ENCODE peak calls at places on chromosomes 2 and 18, in five cellular contexts. P is pancreas, S is epithelial cell of proximal tubule, M is spleen, J is mesendoderm. L is an unnamed sample.

GRCh38 chr18:3610818-3611217 is 160.8 kb downstream of the TGIF1 start:
- DNase-seq in P (no peak), S (no peak), M (peak), J (no peak), L (no peak)

GRCh38 chr2:55054476-55054875 is 4.2 kb upstream of the RTN4 start:
- DNase-seq in P (no peak), S (no peak), M (no peak), J (no peak), L (no peak)

GRCh38 chr2:47026738-47027531 is 111.3 kb upstream of the MCFD2 start:
- DNase-seq in P (no peak), S (no peak), M (no peak), J (no peak), L (no peak)

GRCh38 chr2:120231974-120232635 is 8.9 kb upstream of the TMEM185B start:
- DNase-seq in P (peak), S (no peak), M (peak), J (no peak), L (no peak)

GRCh38 chr2:64686283-64686956 is 32.7 kb upstream of the SERTAD2 start:
- DNase-seq in P (no peak), S (no peak), M (no peak), J (peak), L (no peak)

GRCh38 chr2:32627441-32627900 is 379 bp upstream of the TTC27 start:
- DNase-seq in P (peak), S (peak), M (peak), J (peak), L (no peak)

GRCh38 chr18:67402543-67402942 is 114.0 kb downstream of the DSEL start:
- DNase-seq in P (no peak), S (no peak), M (no peak), J (no peak), L (no peak)

GRCh38 chr18:53261241-53261640 is 921.2 kb downstream of the DCC start:
- DNase-seq in P (no peak), S (no peak), M (no peak), J (no peak), L (no peak)

GRCh38 chr2:99921903-99922302 is 220.5 kb downstream of the AFF3 start:
- DNase-seq in P (no peak), S (no peak), M (no peak), J (no peak), L (no peak)

GRCh38 chr2:68466361-68466777 is 725 bp downstream of the FBXO48 start:
- DNase-seq in P (no peak), S (peak), M (no peak), J (peak), L (peak)

GRCh38 chr2:239382384-239382880 is 18.4 kb downstream of the HDAC4 start:
- DNase-seq in P (no peak), S (no peak), M (peak), J (no peak), L (no peak)

GRCh38 chr18:61502472-61502871 is 169.2 kb downstream of the CDH20 start:
- DNase-seq in P (no peak), S (peak), M (no peak), J (peak), L (peak)

DNA sequence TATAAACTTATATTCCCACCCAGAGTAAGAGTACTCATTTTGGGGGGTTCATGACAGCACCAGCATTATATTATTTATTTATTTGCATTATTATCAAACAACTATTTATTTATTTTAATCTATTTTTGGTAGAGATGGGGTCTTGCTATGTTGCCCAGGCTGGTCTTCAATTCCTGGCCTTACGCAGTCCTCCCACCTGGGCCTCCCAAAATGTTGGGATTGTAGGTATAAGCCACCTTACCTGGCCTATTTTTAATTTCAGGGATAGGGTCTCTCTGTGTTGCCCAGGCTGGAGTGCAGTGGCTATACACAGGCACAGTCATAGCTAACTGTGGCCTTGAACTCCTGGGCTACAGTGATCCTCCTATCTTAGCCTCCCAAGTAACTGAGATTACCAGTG is 30.7 kb downstream of the GEMIN6 start:
- DNase-seq in P (no peak), S (no peak), M (no peak), J (no peak), L (no peak)
- H3K4me3 ChIP-seq in P (no peak), S (no peak), M (no peak), J (no peak), L (no peak)

GRCh38 chr2:38960609-38961320 is 71.1 kb downstream of the ARHGEF33 start:
- DNase-seq in P (peak), S (no peak), M (no peak), J (no peak), L (no peak)

GRCh38 chr2:38959464-38959863 is 69.8 kb downstream of the ARHGEF33 start:
- DNase-seq in P (no peak), S (no peak), M (peak), J (no peak), L (no peak)

GRCh38 chr2:38957972-38958371 is 68.3 kb downstream of the ARHGEF33 start:
- DNase-seq in P (no peak), S (no peak), M (no peak), J (no peak), L (no peak)

GRCh38 chr2:38966006-38966405 is 76.3 kb downstream of the ARHGEF33 start:
- DNase-seq in P (no peak), S (no peak), M (no peak), J (no peak), L (no peak)

DNA sequence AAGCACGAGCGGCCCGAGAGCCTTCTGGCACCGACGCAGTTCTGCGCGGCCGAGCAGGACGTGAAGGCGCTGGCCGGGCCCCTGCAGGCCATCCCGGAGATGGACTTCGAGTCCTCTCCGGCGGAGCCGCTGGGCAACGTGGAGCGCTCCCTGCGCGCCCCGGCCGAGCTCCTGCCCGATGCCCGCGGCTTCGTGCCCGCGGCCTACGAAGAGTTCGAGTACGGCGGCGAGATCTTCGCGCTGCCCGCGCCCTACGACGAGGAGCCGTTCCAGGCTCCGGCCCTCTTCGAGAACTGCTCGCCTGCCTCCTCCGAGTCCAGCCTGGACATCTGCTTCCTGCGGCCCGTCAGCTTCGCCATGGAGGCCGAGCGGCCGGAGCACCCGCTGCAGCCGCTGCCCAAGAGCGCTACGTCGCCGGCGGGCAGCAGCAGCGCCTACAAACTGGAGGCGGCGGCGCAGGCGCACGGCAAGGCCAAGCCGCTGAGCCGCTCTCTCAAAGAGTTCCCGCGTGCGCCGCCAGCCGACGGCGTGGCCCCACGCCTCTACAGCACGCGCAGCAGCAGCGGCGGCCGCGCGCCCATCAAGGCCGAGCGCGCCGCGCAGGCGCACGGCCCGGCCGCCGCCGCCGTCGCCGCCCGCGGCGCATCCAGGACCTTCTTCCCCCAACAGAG is 70.4 kb downstream of the ARHGEF33 start:
- DNase-seq in P (peak), S (no peak), M (peak), J (peak), L (peak)
- H3K4me3 ChIP-seq in P (peak), S (peak), M (peak), J (no peak), L (peak)

GRCh38 chr2:25851740-25852503 is 26.4 kb downstream of the ASXL2 start:
- DNase-seq in P (no peak), S (peak), M (no peak), J (peak), L (peak)
- H3K4me3 ChIP-seq in P (no peak), S (peak), M (no peak), J (no peak), L (no peak)

DNA sequence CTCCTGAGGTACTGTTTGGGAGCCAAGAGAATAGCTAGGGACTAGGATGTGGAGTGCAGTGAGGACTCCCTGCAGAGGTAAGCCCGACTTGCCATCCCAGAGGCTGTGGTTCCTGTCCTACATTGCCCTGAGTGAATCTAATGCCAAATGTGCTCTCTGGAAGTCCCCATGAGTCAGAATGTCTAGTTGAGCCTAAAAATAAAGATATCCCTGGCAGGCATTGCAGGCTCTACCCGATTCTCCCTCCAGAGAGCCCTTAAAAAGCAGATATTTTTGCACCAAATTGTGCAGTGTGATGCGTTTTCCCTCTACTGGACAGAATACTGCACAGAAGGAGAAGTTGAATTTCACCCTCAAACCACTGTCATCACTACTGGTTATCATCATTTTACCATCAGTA is 98.1 kb downstream of the MARCHF4 start:
- DNase-seq in P (no peak), S (no peak), M (no peak), J (no peak), L (no peak)
- H3K4me3 ChIP-seq in P (no peak), S (no peak), M (no peak), J (no peak), L (no peak)

GRCh38 chr18:37260367-37261093 is 305.1 kb downstream of the CELF4 start:
- DNase-seq in P (peak), S (no peak), M (peak), J (no peak), L (no peak)
- H3K4me3 ChIP-seq in P (no peak), S (no peak), M (no peak), J (no peak), L (no peak)

GRCh38 chr2:109129921-109130725 is 1.1 kb downstream of the SH3RF3 start:
- DNase-seq in P (peak), S (no peak), M (peak), J (peak), L (no peak)

GRCh38 chr2:109129356-109129920 is 433 bp downstream of the SH3RF3 start:
- DNase-seq in P (peak), S (no peak), M (peak), J (peak), L (no peak)

GRCh38 chr2:109128466-109129355 is at the start of gene SH3RF3:
- DNase-seq in P (peak), S (no peak), M (peak), J (peak), L (no peak)

GRCh38 chr2:109131777-109132176 is 2.8 kb downstream of the SH3RF3 start:
- DNase-seq in P (no peak), S (no peak), M (no peak), J (no peak), L (no peak)

DNA sequence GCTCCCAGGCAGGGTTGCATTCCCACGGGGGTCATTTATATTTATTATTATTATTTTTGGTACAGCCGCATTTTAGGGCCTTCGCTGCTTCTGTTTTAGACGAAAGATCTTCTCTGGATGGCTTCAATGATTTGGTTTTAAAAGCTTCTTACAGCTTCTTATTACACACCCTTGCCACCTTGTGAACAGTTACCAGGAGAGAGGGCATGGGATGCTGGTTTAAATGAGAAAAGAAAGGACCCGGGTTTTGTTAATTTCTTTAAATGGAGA is 1.7 kb downstream of the SH3RF3 start:
- DNase-seq in P (no peak), S (no peak), M (no peak), J (no peak), L (no peak)
- H3K4me3 ChIP-seq in P (no peak), S (no peak), M (peak), J (no peak), L (no peak)

GRCh38 chr2:226797289-226797988 is 2.2 kb downstream of the IRS1 start:
- DNase-seq in P (peak), S (no peak), M (peak), J (no peak), L (no peak)
- H3K4me3 ChIP-seq in P (no peak), S (peak), M (peak), J (no peak), L (peak)

GRCh38 chr2:176178807-176179271 is 9.6 kb upstream of the HOXD1 start:
- DNase-seq in P (no peak), S (no peak), M (no peak), J (no peak), L (no peak)
- H3K4me3 ChIP-seq in P (no peak), S (peak), M (peak), J (no peak), L (no peak)

DNA sequence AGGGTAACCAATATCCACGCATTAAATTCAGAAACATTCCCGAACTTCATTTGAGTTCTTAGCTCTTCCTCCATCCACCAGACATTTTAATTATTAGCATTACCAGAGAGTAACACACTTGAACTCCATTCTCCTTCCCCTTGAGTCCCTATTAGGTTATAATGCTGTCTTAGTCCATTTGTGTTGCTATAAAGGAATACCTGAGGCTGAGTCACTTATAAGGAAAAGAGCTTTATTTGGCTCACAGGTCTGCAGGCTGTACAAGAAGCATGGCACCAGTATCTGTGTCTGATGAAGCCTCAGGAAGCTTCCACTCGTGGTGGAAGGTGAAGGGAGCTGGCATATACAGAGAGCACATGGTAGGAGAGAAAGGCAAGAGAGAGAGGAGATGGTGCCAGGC is 25.4 kb downstream of the TBC1D8 start:
- DNase-seq in P (no peak), S (no peak), M (no peak), J (no peak), L (no peak)
- H3K4me3 ChIP-seq in P (no peak), S (no peak), M (no peak), J (no peak), L (no peak)

DNA sequence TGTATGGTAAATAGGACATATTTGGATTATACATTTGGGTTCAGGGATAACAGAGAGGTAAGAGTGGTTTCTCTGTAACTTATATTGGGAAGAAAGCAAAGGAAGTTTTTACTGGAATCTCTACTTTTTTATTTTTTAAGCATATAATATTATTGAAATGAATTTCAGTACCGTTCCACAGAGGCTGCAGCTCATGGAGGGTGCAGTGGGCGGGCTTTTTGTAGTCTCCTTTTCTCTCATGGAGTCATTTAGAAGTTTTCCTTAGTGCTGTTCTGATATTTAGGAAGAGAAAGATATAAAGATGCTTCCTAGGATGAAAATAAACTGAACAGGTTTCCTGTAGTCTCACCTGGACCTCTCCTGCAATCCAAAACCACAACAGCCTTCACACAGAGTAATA is 1153.3 kb upstream of the TMEFF2 start:
- DNase-seq in P (no peak), S (no peak), M (no peak), J (no peak), L (no peak)
- H3K4me3 ChIP-seq in P (no peak), S (peak), M (peak), J (no peak), L (no peak)